ENCODE peak calls at places on chromosomes 11 and 22, in nine cellular contexts. One of them, this sample, is unnamed.

GRCh38 chr11:33191456-33191855 is 30.2 kb upstream of the CSTF3 start:
- DNase-seq in NCI-H1092: no peak
- DNase-seq in non-pigmented ciliary epithelial cell: no peak
- DNase-seq in activated CD8-positive, alpha-beta memory T cell treated with anti-CD3 and anti-CD28 coated beads, Interleukin-2, amount 50 U/mL, for 4 hours: no peak
- DNase-seq in effector memory CD8-positive, alpha-beta T cell: no peak
- DNase-seq in ovary: no peak
- DNase-seq in ACHN: no peak
- DNase-seq in GM06990: no peak
- DNase-seq in EH: peak; percentile 74
- DNase-seq in this sample: no peak

GRCh38 chr11:83493034-83493433 is 206.9 kb upstream of the CCDC90B start:
- DNase-seq in activated CD8-positive, alpha-beta memory T cell treated with anti-CD3 and anti-CD28 coated beads, Interleukin-2, amount 50 U/mL, for 4 hours: no peak
- DNase-seq in EH: no peak
- DNase-seq in GM06990: no peak
- DNase-seq in non-pigmented ciliary epithelial cell: no peak
- DNase-seq in ACHN: no peak
- DNase-seq in ovary: no peak
- DNase-seq in NCI-H1092: no peak
- DNase-seq in effector memory CD8-positive, alpha-beta T cell: no peak
- DNase-seq in this sample: no peak

GRCh38 chr22:23263651-23264555 is 83.6 kb downstream of the BCR start:
- DNase-seq in non-pigmented ciliary epithelial cell: no peak
- DNase-seq in ACHN: peak; percentile 17
- DNase-seq in ovary: no peak
- DNase-seq in activated CD8-positive, alpha-beta memory T cell treated with anti-CD3 and anti-CD28 coated beads, Interleukin-2, amount 50 U/mL, for 4 hours: peak; percentile 57
- DNase-seq in NCI-H1092: no peak
- DNase-seq in GM06990: peak; percentile 55
- DNase-seq in effector memory CD8-positive, alpha-beta T cell: peak; percentile 63
- DNase-seq in EH: no peak
- DNase-seq in this sample: no peak

GRCh38 chr11:62025429-62026105 is 58.1 kb upstream of the FTH1 start:
- DNase-seq in activated CD8-positive, alpha-beta memory T cell treated with anti-CD3 and anti-CD28 coated beads, Interleukin-2, amount 50 U/mL, for 4 hours: peak; percentile 47
- DNase-seq in non-pigmented ciliary epithelial cell: peak; percentile 91
- DNase-seq in GM06990: peak; percentile 36
- DNase-seq in EH: peak; percentile 87
- DNase-seq in ovary: peak; percentile 65
- DNase-seq in NCI-H1092: no peak
- DNase-seq in effector memory CD8-positive, alpha-beta T cell: peak; percentile 79
- DNase-seq in ACHN: no peak
- DNase-seq in this sample: no peak

GRCh38 chr11:65298131-65298535 is 16.5 kb upstream of the CDC42EP2 start:
- DNase-seq in non-pigmented ciliary epithelial cell: no peak
- DNase-seq in EH: peak; percentile 44
- DNase-seq in NCI-H1092: no peak
- DNase-seq in GM06990: no peak
- DNase-seq in ACHN: no peak
- DNase-seq in activated CD8-positive, alpha-beta memory T cell treated with anti-CD3 and anti-CD28 coated beads, Interleukin-2, amount 50 U/mL, for 4 hours: no peak
- DNase-seq in ovary: peak; percentile 83
- DNase-seq in effector memory CD8-positive, alpha-beta T cell: no peak
- DNase-seq in this sample: no peak

GRCh38 chr11:5364214-5364613 is 12.9 kb downstream of the OR51B6 start:
- DNase-seq in activated CD8-positive, alpha-beta memory T cell treated with anti-CD3 and anti-CD28 coated beads, Interleukin-2, amount 50 U/mL, for 4 hours: no peak
- DNase-seq in ACHN: peak; percentile 67
- DNase-seq in NCI-H1092: no peak
- DNase-seq in effector memory CD8-positive, alpha-beta T cell: no peak
- DNase-seq in non-pigmented ciliary epithelial cell: peak; percentile 83
- DNase-seq in EH: peak; percentile 97
- DNase-seq in ovary: no peak
- DNase-seq in GM06990: no peak
- DNase-seq in this sample: no peak

GRCh38 chr22:17587631-17588030 is 24.3 kb downstream of the SLC25A18 start:
- DNase-seq in ACHN: no peak
- DNase-seq in effector memory CD8-positive, alpha-beta T cell: no peak
- DNase-seq in activated CD8-positive, alpha-beta memory T cell treated with anti-CD3 and anti-CD28 coated beads, Interleukin-2, amount 50 U/mL, for 4 hours: no peak
- DNase-seq in NCI-H1092: no peak
- DNase-seq in GM06990: no peak
- DNase-seq in ovary: peak; percentile 1
- DNase-seq in EH: no peak
- DNase-seq in non-pigmented ciliary epithelial cell: no peak
- DNase-seq in this sample: no peak

GRCh38 chr22:46744581-46744980 is 6.5 kb upstream of the CERK start:
- DNase-seq in effector memory CD8-positive, alpha-beta T cell: no peak
- DNase-seq in ACHN: no peak
- DNase-seq in activated CD8-positive, alpha-beta memory T cell treated with anti-CD3 and anti-CD28 coated beads, Interleukin-2, amount 50 U/mL, for 4 hours: no peak
- DNase-seq in non-pigmented ciliary epithelial cell: no peak
- DNase-seq in ovary: no peak
- DNase-seq in GM06990: no peak
- DNase-seq in EH: no peak
- DNase-seq in NCI-H1092: no peak
- DNase-seq in this sample: no peak

GRCh38 chr11:72446929-72447753 is 12.8 kb upstream of the CLPB start:
- DNase-seq in non-pigmented ciliary epithelial cell: no peak
- DNase-seq in NCI-H1092: peak; percentile 17
- DNase-seq in GM06990: no peak
- DNase-seq in ACHN: peak; percentile 65
- DNase-seq in activated CD8-positive, alpha-beta memory T cell treated with anti-CD3 and anti-CD28 coated beads, Interleukin-2, amount 50 U/mL, for 4 hours: no peak
- DNase-seq in EH: peak; percentile 72
- DNase-seq in effector memory CD8-positive, alpha-beta T cell: peak; percentile 11
- DNase-seq in ovary: no peak
- DNase-seq in this sample: no peak

GRCh38 chr22:27378343-27378800 is 423.2 kb downstream of the MN1 start:
- DNase-seq in ACHN: no peak
- DNase-seq in non-pigmented ciliary epithelial cell: no peak
- DNase-seq in EH: no peak
- DNase-seq in GM06990: no peak
- DNase-seq in activated CD8-positive, alpha-beta memory T cell treated with anti-CD3 and anti-CD28 coated beads, Interleukin-2, amount 50 U/mL, for 4 hours: no peak
- DNase-seq in ovary: no peak
- DNase-seq in effector memory CD8-positive, alpha-beta T cell: no peak
- DNase-seq in NCI-H1092: no peak
- DNase-seq in this sample: no peak